ENCODE peak calls at places on chromosome 2, in nine cellular contexts. J is upper lobe of right lung, L is kidney, U is adrenal gland, Z is sigmoid colon, A is left ventricle myocardium inferior, C is neural progenitor cell, F is testis, B is heart right ventricle. W is an unnamed sample.
A peak's percentile ranks its signal among the peaks of the same experiment; 100 is the strongest.

GRCh38 chr2:26636935-26637334 is 4.2 kb downstream of the CIB4 start:
- DNase-seq in J (peak; percentile 10), L (no peak), U (peak; percentile 14), Z (peak; percentile 24), A (no peak), C (no peak), F (no peak), B (no peak), W (no peak)

GRCh38 chr2:40030451-40030975 is 251.5 kb upstream of the THUMPD2 start:
- DNase-seq in J (no peak), L (no peak), U (no peak), Z (no peak), A (no peak), C (no peak), F (no peak), B (no peak), W (no peak)

GRCh38 chr2:159907914-159908313 is 109.9 kb upstream of the CD302 start:
- DNase-seq in J (no peak), L (no peak), U (no peak), Z (no peak), A (no peak), C (no peak), F (no peak), B (no peak), W (no peak)

GRCh38 chr2:26033270-26033768 is 565 bp upstream of the RAB10 start:
- DNase-seq in J (no peak), L (no peak), U (peak; percentile 83), Z (no peak), A (no peak), C (peak; percentile 94), F (peak; percentile 74), B (peak; percentile 42), W (peak; percentile 83)

GRCh38 chr2:206113148-206113547 is 27.2 kb upstream of the INO80D start:
- DNase-seq in J (no peak), L (no peak), U (no peak), Z (no peak), A (no peak), C (no peak), F (no peak), B (no peak), W (no peak)

GRCh38 chr2:100292022-100292580 is 30.2 kb downstream of the LONRF2 start:
- DNase-seq in J (peak; percentile 74), L (no peak), U (peak; percentile 95), Z (peak; percentile 81), A (no peak), C (peak; percentile 9), F (peak; percentile 85), B (no peak), W (no peak)

GRCh38 chr2:161206491-161207032 is 46.3 kb downstream of the TANK start:
- DNase-seq in J (no peak), L (no peak), U (no peak), Z (no peak), A (no peak), C (no peak), F (no peak), B (no peak), W (no peak)

GRCh38 chr2:107364361-107364950 is 462.2 kb upstream of the RGPD4 start:
- DNase-seq in J (no peak), L (no peak), U (no peak), Z (no peak), A (no peak), C (no peak), F (no peak), B (no peak), W (no peak)

DNA sequence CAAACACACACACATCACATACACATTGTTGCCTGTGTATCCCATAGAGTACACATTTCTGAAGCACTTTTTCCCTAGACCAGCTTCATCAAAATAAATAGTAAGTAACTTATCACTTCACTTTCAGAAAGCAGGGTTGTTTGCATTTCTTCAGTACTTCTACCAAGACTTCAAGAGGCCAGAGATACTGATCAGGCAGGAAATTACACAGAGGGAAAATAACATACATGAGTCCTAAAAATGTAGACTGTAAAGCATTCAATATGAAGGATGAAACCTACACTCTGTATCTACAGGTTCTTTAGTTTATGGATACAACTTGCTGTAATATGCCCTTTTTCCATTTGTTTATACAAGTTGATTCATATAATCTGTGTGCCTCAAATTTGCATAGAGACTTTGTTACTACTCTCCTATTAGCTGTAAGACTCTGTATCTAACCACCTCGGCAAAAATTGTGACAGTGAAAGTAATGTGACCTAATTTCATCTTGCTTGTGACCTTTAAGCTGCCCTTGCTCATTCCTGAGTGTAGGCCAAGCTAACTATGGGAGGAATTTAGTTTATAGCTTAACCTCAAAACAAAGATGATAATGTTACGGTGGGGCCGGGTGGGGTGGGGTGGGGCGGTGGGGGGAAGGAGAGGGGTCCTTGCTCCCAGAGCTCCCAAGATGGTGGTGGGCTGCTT is 228.9 kb upstream of the SPOPL start:
- DNase-seq in J (no peak), L (no peak), U (no peak), Z (no peak), A (no peak), C (no peak), F (no peak), B (no peak), W (no peak)
- H3K4me1 ChIP-seq in J (peaks cover 3% of the 10 kb centered on the region), L (peaks cover 8% of the 10 kb centered on the region), U (peaks cover 4% of the 10 kb centered on the region), Z (no peaks in the 10 kb centered on the region), A (no peaks in the 10 kb centered on the region), C (peaks cover 38% of the 10 kb centered on the region), F (no peaks in the 10 kb centered on the region), B (no peaks in the 10 kb centered on the region), W (no peaks in the 10 kb centered on the region)

GRCh38 chr2:74250189-74250631 is 51.8 kb downstream of the MTHFD2 start:
- DNase-seq in J (peak; percentile 71), L (no peak), U (peak; percentile 50), Z (no peak), A (no peak), C (peak; percentile 71), F (peak; percentile 63), B (peak; percentile 36), W (no peak)
- TF ChIP-seq CTCF in J (peak; percentile 83), L (peak; percentile 68), U (peak; percentile 84), Z (peak; percentile 54), A (peak; percentile 79), C (peak; percentile 87), F (peak; percentile 71), B (peak; percentile 71), W (peak; percentile 68)

GRCh38 chr2:123609077-123609476 is 416.0 kb upstream of the CNTNAP5 start:
- DNase-seq in J (no peak), L (no peak), U (no peak), Z (no peak), A (no peak), C (peak; percentile 8), F (no peak), B (no peak), W (no peak)

DNA sequence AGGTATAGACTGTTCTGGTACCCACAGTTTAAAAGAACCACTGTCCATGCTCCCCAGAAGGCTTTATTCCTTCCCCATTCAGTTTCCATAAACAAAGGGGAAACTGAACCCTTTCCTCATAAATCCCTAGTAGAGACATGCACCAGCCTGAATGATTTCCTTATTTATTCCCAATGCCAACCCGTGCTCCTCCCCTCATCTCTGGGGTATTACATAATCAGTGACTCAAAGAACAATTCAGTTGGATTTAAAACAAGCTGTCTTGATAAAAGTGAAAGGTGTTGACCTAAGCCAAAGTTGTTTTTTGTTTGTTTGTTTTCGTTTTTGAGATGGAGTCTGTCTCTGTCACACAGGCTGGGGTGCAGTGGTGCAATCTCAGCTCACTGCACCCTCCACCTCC is 418.5 kb upstream of the CNTNAP5 start:
- DNase-seq in J (no peak), L (no peak), U (no peak), Z (no peak), A (no peak), C (no peak), F (no peak), B (no peak), W (no peak)
- H3K4me3 ChIP-seq in J (no peak overlapping the region), L (no peak overlapping the region), U (no peak overlapping the region), Z (no peak overlapping the region), A (no peak overlapping the region), C (no peak overlapping the region), F (no peak overlapping the region), B (no peak overlapping the region), W (no peak overlapping the region)

GRCh38 chr2:64637931-64638330 is 15.8 kb downstream of the SERTAD2 start:
- DNase-seq in J (no peak), L (no peak), U (peak; percentile 66), Z (no peak), A (no peak), C (no peak), F (no peak), B (no peak), W (no peak)

GRCh38 chr2:64640153-64641044 is 13.3 kb downstream of the SERTAD2 start:
- DNase-seq in J (no peak), L (no peak), U (no peak), Z (no peak), A (no peak), C (no peak), F (peak; percentile 67), B (no peak), W (no peak)

GRCh38 chr2:64638502-64639120 is 15.1 kb downstream of the SERTAD2 start:
- DNase-seq in J (no peak), L (no peak), U (no peak), Z (no peak), A (no peak), C (no peak), F (no peak), B (no peak), W (no peak)

GRCh38 chr2:64641585-64641984 is 12.1 kb downstream of the SERTAD2 start:
- DNase-seq in J (no peak), L (no peak), U (no peak), Z (no peak), A (no peak), C (no peak), F (no peak), B (no peak), W (no peak)

DNA sequence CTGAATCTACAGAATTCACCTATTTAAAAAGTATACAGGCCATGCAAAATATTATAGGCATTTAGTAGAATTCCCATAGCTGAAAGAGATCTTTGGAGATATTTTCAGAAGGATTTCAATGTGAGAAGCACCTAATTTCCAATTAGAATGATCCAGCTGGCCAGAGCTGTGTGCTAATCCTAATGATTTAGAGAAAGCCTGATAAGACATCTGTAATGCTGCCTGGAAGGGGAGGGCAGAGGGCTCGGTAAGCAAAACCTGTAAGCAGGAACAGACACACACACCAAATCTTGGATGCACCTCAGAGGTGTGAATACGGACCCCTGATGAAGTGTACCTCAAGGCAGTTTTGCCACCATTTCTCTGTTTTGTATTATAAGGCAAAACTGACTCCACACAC is 14.0 kb downstream of the SERTAD2 start:
- DNase-seq in J (no peak), L (no peak), U (no peak), Z (no peak), A (no peak), C (no peak), F (no peak), B (no peak), W (no peak)
- H3K4me1 ChIP-seq in J (peaks cover 31% of the 10 kb centered on the region), L (peaks cover 23% of the 10 kb centered on the region), U (peaks cover 27% of the 10 kb centered on the region), Z (peaks cover 32% of the 10 kb centered on the region), A (peaks cover 78% of the 10 kb centered on the region), C (peaks cover 69% of the 10 kb centered on the region), F (peaks cover 47% of the 10 kb centered on the region), B (peaks cover 55% of the 10 kb centered on the region), W (peaks cover 40% of the 10 kb centered on the region)

DNA sequence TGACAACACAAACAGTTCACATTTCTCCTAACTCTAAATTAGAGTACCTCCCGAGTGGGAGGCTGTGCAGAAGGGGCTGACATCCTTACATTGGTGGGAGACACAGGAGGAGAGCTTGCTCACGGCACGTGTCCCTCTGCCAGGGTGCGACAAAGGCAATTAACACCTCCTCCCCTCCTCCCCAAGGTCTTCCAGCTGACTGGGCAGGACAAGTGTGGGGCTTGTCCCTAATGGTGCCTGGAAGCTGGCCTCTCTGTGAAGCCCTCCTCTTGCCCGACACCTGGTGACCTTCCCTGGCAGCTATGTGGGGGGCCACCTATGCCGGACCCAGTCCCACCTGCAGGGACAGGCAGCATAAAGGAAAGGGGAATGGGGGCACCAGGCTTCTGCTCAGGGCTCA is 57.0 kb downstream of the FAM168B start:
- DNase-seq in J (no peak), L (no peak), U (peak; percentile 7), Z (peak; percentile 53), A (no peak), C (no peak), F (no peak), B (no peak), W (no peak)
- TF ChIP-seq CTCF in J (no peak), L (no peak), U (no peak), Z (no peak), A (no peak), C (no peak), F (no peak), B (no peak), W (no peak)

W was measured in gastrocnemius medialis.